ENCODE peak calls at places on chromosomes 2 and 18, in five cellular contexts. X, A, R, Z and V are unnamed samples.

GRCh38 chr2:173955004-173955403 is 10.2 kb downstream of the SP3 start:
- DNase-seq in X (no peak), A (no peak), R (no peak), Z (no peak), V (no peak)

GRCh38 chr18:61921621-61922235 is 28.9 kb upstream of the RNF152 start:
- DNase-seq in X (no peak), A (no peak), R (no peak), Z (no peak), V (peak; percentile 12)

GRCh38 chr2:109305494-109306187 is 176.6 kb downstream of the SH3RF3 start:
- DNase-seq in X (peak; percentile 32), A (no peak), R (no peak), Z (no peak), V (no peak)

GRCh38 chr2:218887079-218887478 is 6.4 kb downstream of the WNT10A start:
- DNase-seq in X (no peak), A (no peak), R (no peak), Z (no peak), V (no peak)

GRCh38 chr2:73699437-73699836 is 37.7 kb downstream of the TPRKB start:
- DNase-seq in X (no peak), A (no peak), R (no peak), Z (no peak), V (no peak)

GRCh38 chr2:212520340-212520739 is 18.3 kb downstream of the ERBB4 start:
- DNase-seq in X (peak; percentile 13), A (no peak), R (no peak), Z (no peak), V (peak; percentile 20)

GRCh38 chr2:25951071-25951547 is 31.2 kb downstream of the KIF3C start:
- DNase-seq in X (peak; percentile 86), A (peak; percentile 84), R (peak; percentile 71), Z (peak; percentile 68), V (peak; percentile 65)

GRCh38 chr2:95382686-95383634 is 19.5 kb upstream of the FAHD2A start:
- DNase-seq in X (no peak), A (no peak), R (no peak), Z (no peak), V (no peak)

GRCh38 chr18:13616041-13616440 is 110.3 kb downstream of the FAM210A start:
- DNase-seq in X (no peak), A (no peak), R (no peak), Z (no peak), V (no peak)

GRCh38 chr18:26089247-26090129 is 925 bp downstream of the SS18 start:
- DNase-seq in X (peak; percentile 54), A (peak; percentile 49), R (peak; percentile 25), Z (peak; percentile 40), V (peak; percentile 34)

GRCh38 chr18:67218556-67218955 is 298.0 kb downstream of the DSEL start:
- DNase-seq in X (no peak), A (no peak), R (no peak), Z (no peak), V (no peak)

GRCh38 chr2:12702661-12703121 is 14.0 kb upstream of the TRIB2 start:
- DNase-seq in X (peak; percentile 93), A (peak; percentile 89), R (peak; percentile 87), Z (peak; percentile 94), V (peak; percentile 89)

GRCh38 chr18:75904416-75904815 is 476.9 kb upstream of the SMIM21 start:
- DNase-seq in X (no peak), A (no peak), R (no peak), Z (no peak), V (no peak)

GRCh38 chr18:70400473-70400872 is 111.6 kb downstream of the SOCS6 start:
- DNase-seq in X (no peak), A (no peak), R (no peak), Z (no peak), V (no peak)

GRCh38 chr2:227503433-227504406 is 31.8 kb downstream of the AGFG1 start:
- DNase-seq in X (peak; percentile 48), A (peak; percentile 64), R (peak; percentile 58), Z (peak; percentile 72), V (peak; percentile 31)

GRCh38 chr18:28884304-28884703 is 707.4 kb upstream of the CDH2 start:
- DNase-seq in X (no peak), A (no peak), R (peak; percentile 20), Z (peak; percentile 68), V (no peak)

GRCh38 chr2:216694201-216694825 is 1.0 kb downstream of the IGFBP5 start:
- DNase-seq in X (peak; percentile 14), A (peak; percentile 47), R (peak; percentile 38), Z (peak; percentile 26), V (peak; percentile 32)

GRCh38 chr2:110157153-110157793 is 41.7 kb upstream of the MALL start:
- DNase-seq in X (peak; percentile 78), A (peak; percentile 84), R (peak; percentile 52), Z (peak; percentile 69), V (peak; percentile 66)

GRCh38 chr2:191086707-191087106 is 64.1 kb downstream of the STAT4 start:
- DNase-seq in X (no peak), A (no peak), R (no peak), Z (no peak), V (no peak)

GRCh38 chr2:219596954-219597551 is 604 bp upstream of the STK11IP start:
- DNase-seq in X (no peak), A (no peak), R (no peak), Z (no peak), V (peak; percentile 18)

GRCh38 chr2:74525717-74526648 is at the start of gene DQX1:
- DNase-seq in X (peak; percentile 28), A (peak; percentile 44), R (no peak), Z (peak; percentile 89), V (no peak)

GRCh38 chr2:58959996-58960395 is 718.9 kb upstream of the FANCL start:
- DNase-seq in X (no peak), A (no peak), R (no peak), Z (no peak), V (no peak)

GRCh38 chr2:214731008-214731407 is 78.5 kb downstream of the BARD1 start:
- DNase-seq in X (peak; percentile 19), A (no peak), R (no peak), Z (peak; percentile 5), V (peak; percentile 14)

GRCh38 chr2:24174851-24175277 is at the start of gene FAM228A:
- DNase-seq in X (no peak), A (no peak), R (no peak), Z (no peak), V (no peak)

DNA sequence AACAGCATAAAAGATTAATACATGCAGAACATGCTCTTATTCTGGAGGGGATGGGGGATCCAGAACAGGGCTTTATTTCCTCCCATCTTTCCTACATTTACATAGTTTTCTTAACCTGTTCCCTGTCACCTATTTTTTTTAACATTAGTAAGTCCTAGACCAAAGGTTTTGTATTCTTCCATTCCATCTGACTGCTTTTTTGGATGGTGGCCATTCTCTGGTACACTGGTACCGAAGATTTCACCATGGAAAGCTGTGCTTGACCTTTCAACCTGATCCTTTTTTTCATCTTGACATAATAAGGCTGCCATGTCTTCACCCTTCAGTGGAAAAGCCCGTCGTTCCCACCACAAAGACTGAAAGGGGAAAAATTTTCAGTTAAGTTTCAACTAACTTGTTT is 20.4 kb downstream of the RPE start:
- DNase-seq in X (no peak), A (no peak), R (no peak), Z (no peak), V (no peak)
- H3K36me3 ChIP-seq in X (peaks cover 2% of the 10 kb centered on the region), A (peaks cover 5% of the 10 kb centered on the region), R (peaks cover 45% of the 10 kb centered on the region), Z (peaks cover 38% of the 10 kb centered on the region), V (peaks cover 32% of the 10 kb centered on the region)

GRCh38 chr2:241234962-241235361 is 46.5 kb downstream of the ANO7 start:
- DNase-seq in X (no peak), A (no peak), R (no peak), Z (no peak), V (no peak)
- H3K36me3 ChIP-seq in X (peaks cover 78% of the 10 kb centered on the region), A (peaks cover 69% of the 10 kb centered on the region), R (peaks cover 73% of the 10 kb centered on the region), Z (peaks cover 59% of the 10 kb centered on the region), V (peaks cover 98% of the 10 kb centered on the region)

GRCh38 chr2:196991061-196991460 is 64.6 kb upstream of the PGAP1 start:
- DNase-seq in X (no peak), A (no peak), R (no peak), Z (no peak), V (no peak)

GRCh38 chr2:196990092-196990491 is 63.6 kb upstream of the PGAP1 start:
- DNase-seq in X (no peak), A (no peak), R (no peak), Z (no peak), V (no peak)

GRCh38 chr2:196992466-196992865 is 66.0 kb upstream of the PGAP1 start:
- DNase-seq in X (no peak), A (no peak), R (no peak), Z (no peak), V (no peak)

GRCh38 chr2:196993617-196994016 is 67.1 kb upstream of the PGAP1 start:
- DNase-seq in X (no peak), A (no peak), R (no peak), Z (no peak), V (no peak)

GRCh38 chr2:196995757-196996314 is 69.3 kb upstream of the PGAP1 start:
- DNase-seq in X (no peak), A (no peak), R (no peak), Z (no peak), V (no peak)
- H3K36me3 ChIP-seq in X (no peaks in the 10 kb centered on the region), A (no peaks in the 10 kb centered on the region), R (no peaks in the 10 kb centered on the region), Z (no peaks in the 10 kb centered on the region), V (no peaks in the 10 kb centered on the region)

DNA sequence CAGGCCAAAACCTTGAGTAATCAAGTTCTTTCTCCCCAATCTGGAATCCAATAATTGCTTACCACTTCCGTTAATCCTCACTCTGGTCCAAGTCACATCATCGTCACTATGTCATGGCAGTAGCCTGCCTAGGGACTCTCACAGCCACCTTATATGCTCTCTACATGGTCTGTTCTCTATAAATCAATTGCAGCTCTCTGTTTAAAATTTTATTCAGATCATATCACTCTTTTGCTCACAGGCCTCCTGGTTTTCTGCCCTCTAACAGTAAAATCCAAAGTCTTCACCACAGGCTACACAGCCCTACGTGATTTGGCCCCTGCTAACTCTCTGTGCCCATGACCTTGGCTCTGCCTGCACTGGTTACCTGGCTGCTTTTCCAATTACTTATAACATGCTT is 188.7 kb downstream of the STK39 start:
- DNase-seq in X (no peak), A (no peak), R (no peak), Z (no peak), V (no peak)
- H3K36me3 ChIP-seq in X (no peaks in the 10 kb centered on the region), A (peaks cover 3% of the 10 kb centered on the region), R (no peaks in the 10 kb centered on the region), Z (peaks cover 9% of the 10 kb centered on the region), V (no peaks in the 10 kb centered on the region)